ENCODE peak calls at places on chromosomes 13 and 19, in ten cellular contexts. One of them, this sample, is unnamed.

GRCh38 chr13:98752942-98753290 is 444 bp upstream of the SLC15A1 start:
- DNase-seq in left lung: no peak
- DNase-seq in H9: no peak
- DNase-seq in ovary: no peak
- DNase-seq in RWPE2: no peak
- DNase-seq in CD8-positive, alpha-beta T cell: no peak
- DNase-seq in thoracic aorta: no peak
- DNase-seq in foreskin keratinocyte: no peak
- DNase-seq in GM23338: no peak
- DNase-seq in H1: no peak
- DNase-seq in this sample: no peak

GRCh38 chr19:24029941-24030636 is 56.9 kb upstream of the ZNF254 start:
- DNase-seq in left lung: no peak
- DNase-seq in H9: peak; percentile 33
- DNase-seq in ovary: no peak
- DNase-seq in RWPE2: no peak
- DNase-seq in CD8-positive, alpha-beta T cell: no peak
- DNase-seq in thoracic aorta: no peak
- DNase-seq in foreskin keratinocyte: no peak
- DNase-seq in GM23338: peak; percentile 66
- DNase-seq in H1: no peak
- DNase-seq in this sample: no peak

GRCh38 chr13:35804901-35805300 is 326.3 kb downstream of the DCLK1 start:
- DNase-seq in left lung: no peak
- DNase-seq in H9: no peak
- DNase-seq in ovary: no peak
- DNase-seq in RWPE2: no peak
- DNase-seq in CD8-positive, alpha-beta T cell: no peak
- DNase-seq in thoracic aorta: no peak
- DNase-seq in foreskin keratinocyte: no peak
- DNase-seq in GM23338: no peak
- DNase-seq in H1: no peak
- DNase-seq in this sample: no peak

GRCh38 chr19:39845621-39846175 is 481 bp downstream of the FBL start:
- DNase-seq in left lung: no peak
- DNase-seq in H9: no peak
- DNase-seq in ovary: peak; percentile 48
- DNase-seq in RWPE2: peak; percentile 43
- DNase-seq in CD8-positive, alpha-beta T cell: no peak
- DNase-seq in thoracic aorta: no peak
- DNase-seq in foreskin keratinocyte: no peak
- DNase-seq in GM23338: peak; percentile 62
- DNase-seq in H1: no peak
- DNase-seq in this sample: no peak

GRCh38 chr19:31351212-31352193 is 2.3 kb upstream of the TSHZ3 start:
- DNase-seq in left lung: peak; percentile 82
- DNase-seq in H9: no peak
- DNase-seq in ovary: peak; percentile 79
- DNase-seq in RWPE2: no peak
- DNase-seq in CD8-positive, alpha-beta T cell: no peak
- DNase-seq in thoracic aorta: no peak
- DNase-seq in foreskin keratinocyte: peak; percentile 63
- DNase-seq in GM23338: peak; percentile 62
- DNase-seq in H1: peak; percentile 66
- DNase-seq in this sample: no peak

GRCh38 chr19:42122691-42123607 is 9.3 kb downstream of the POU2F2 start:
- DNase-seq in left lung: no peak
- DNase-seq in H9: no peak
- DNase-seq in ovary: no peak
- DNase-seq in RWPE2: no peak
- DNase-seq in CD8-positive, alpha-beta T cell: no peak
- DNase-seq in thoracic aorta: no peak
- DNase-seq in foreskin keratinocyte: no peak
- DNase-seq in GM23338: no peak
- DNase-seq in H1: no peak
- DNase-seq in this sample: no peak

GRCh38 chr19:55646889-55647731 is 902 bp upstream of the CCDC106 start:
- DNase-seq in left lung: peak; percentile 29
- DNase-seq in H9: no peak
- DNase-seq in ovary: no peak
- DNase-seq in RWPE2: no peak
- DNase-seq in CD8-positive, alpha-beta T cell: no peak
- DNase-seq in thoracic aorta: no peak
- DNase-seq in foreskin keratinocyte: no peak
- DNase-seq in GM23338: no peak
- DNase-seq in H1: no peak
- DNase-seq in this sample: no peak

GRCh38 chr13:56356690-56357089 is 784.0 kb upstream of the PRR20A start:
- DNase-seq in left lung: no peak
- DNase-seq in H9: no peak
- DNase-seq in ovary: no peak
- DNase-seq in RWPE2: no peak
- DNase-seq in CD8-positive, alpha-beta T cell: no peak
- DNase-seq in thoracic aorta: no peak
- DNase-seq in foreskin keratinocyte: no peak
- DNase-seq in GM23338: no peak
- DNase-seq in H1: no peak
- DNase-seq in this sample: no peak

GRCh38 chr13:35923347-35923746 is 207.8 kb downstream of the DCLK1 start:
- DNase-seq in left lung: no peak
- DNase-seq in H9: no peak
- DNase-seq in ovary: no peak
- DNase-seq in RWPE2: no peak
- DNase-seq in CD8-positive, alpha-beta T cell: no peak
- DNase-seq in thoracic aorta: no peak
- DNase-seq in foreskin keratinocyte: peak; percentile 14
- DNase-seq in GM23338: no peak
- DNase-seq in H1: no peak
- DNase-seq in this sample: no peak

DNA sequence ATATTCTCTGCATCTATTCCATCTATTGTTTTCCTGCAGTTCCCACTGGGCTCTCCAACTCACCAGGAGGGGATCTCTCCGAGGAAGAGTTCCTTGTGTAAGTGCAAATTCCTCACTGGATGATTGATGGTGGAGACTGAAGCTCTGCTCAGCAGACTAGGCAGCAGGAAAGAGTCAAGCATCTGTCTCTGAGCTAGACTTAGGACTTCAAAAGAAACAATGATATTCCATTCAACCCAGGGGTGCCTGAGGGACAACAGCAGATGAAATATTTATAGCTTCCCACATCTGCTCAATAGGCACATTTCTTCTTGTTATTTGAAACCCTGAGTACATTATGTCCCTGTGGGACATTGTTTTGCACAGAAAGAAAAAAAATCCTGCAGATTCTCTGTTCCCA is at the start of the genes OR7A5 and OR7C1:
- DNase-seq in left lung: no peak
- DNase-seq in H9: no peak
- DNase-seq in ovary: no peak
- DNase-seq in RWPE2: no peak
- DNase-seq in CD8-positive, alpha-beta T cell: no peak
- DNase-seq in thoracic aorta: no peak
- DNase-seq in foreskin keratinocyte: no peak
- DNase-seq in GM23338: peak; percentile 33
- DNase-seq in H1: no peak
- DNase-seq in this sample: no peak
- H3K27ac ChIP-seq in left lung: peak within 1 kb of the TSS; percentile 19
- H3K27ac ChIP-seq in H9: no peak within 1 kb of the TSS
- H3K27ac ChIP-seq in ovary: no peak within 1 kb of the TSS
- H3K27ac ChIP-seq in RWPE2: no peak within 1 kb of the TSS
- H3K27ac ChIP-seq in CD8-positive, alpha-beta T cell: no peak within 1 kb of the TSS
- H3K27ac ChIP-seq in thoracic aorta: no peak within 1 kb of the TSS
- H3K27ac ChIP-seq in foreskin keratinocyte: no peak within 1 kb of the TSS
- H3K27ac ChIP-seq in GM23338: no peak within 1 kb of the TSS
- H3K27ac ChIP-seq in H1: no peak within 1 kb of the TSS
- H3K27ac ChIP-seq in this sample: no peak within 1 kb of the TSS

DNA sequence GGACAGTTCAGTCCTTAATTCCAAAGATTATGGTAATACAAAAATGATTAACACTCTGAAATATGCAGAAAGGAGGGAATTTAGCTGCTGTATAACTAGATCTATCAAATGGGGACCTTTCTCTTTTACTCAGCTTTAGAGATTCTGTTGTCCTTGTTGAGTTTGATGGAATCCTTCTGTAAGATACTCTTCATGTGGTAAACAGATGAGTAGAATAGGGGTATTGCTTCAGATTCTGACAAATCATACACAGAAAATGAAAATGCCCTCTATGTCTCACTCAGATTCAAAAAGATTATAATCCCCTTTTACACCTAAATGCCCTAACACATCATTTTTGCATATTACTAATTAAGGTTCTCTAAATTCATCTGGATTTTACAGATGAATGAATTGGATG is 50.7 kb downstream of the ARHGAP35 start:
- DNase-seq in left lung: no peak
- DNase-seq in H9: no peak
- DNase-seq in ovary: no peak
- DNase-seq in RWPE2: no peak
- DNase-seq in CD8-positive, alpha-beta T cell: no peak
- DNase-seq in thoracic aorta: no peak
- DNase-seq in foreskin keratinocyte: no peak
- DNase-seq in GM23338: no peak
- DNase-seq in H1: no peak
- DNase-seq in this sample: no peak
- H3K4me1 ChIP-seq in left lung: peaks cover 23% of the 10 kb centered on the region
- H3K4me1 ChIP-seq in H9: peaks cover 5% of the 10 kb centered on the region
- H3K4me1 ChIP-seq in ovary: peaks cover 6% of the 10 kb centered on the region
- H3K4me1 ChIP-seq in RWPE2: peaks cover 27% of the 10 kb centered on the region
- H3K4me1 ChIP-seq in CD8-positive, alpha-beta T cell: peaks cover 11% of the 10 kb centered on the region
- H3K4me1 ChIP-seq in thoracic aorta: peaks cover 69% of the 10 kb centered on the region
- H3K4me1 ChIP-seq in foreskin keratinocyte: peaks cover 10% of the 10 kb centered on the region
- H3K4me1 ChIP-seq in GM23338: peaks cover 29% of the 10 kb centered on the region
- H3K4me1 ChIP-seq in H1: no peaks in the 10 kb centered on the region
- H3K4me1 ChIP-seq in this sample: peaks cover 41% of the 10 kb centered on the region

GRCh38 chr13:26112843-26113242 is 61.0 kb upstream of the SHISA2 start:
- DNase-seq in left lung: no peak
- DNase-seq in H9: no peak
- DNase-seq in ovary: no peak
- DNase-seq in RWPE2: no peak
- DNase-seq in CD8-positive, alpha-beta T cell: no peak
- DNase-seq in thoracic aorta: no peak
- DNase-seq in foreskin keratinocyte: no peak
- DNase-seq in GM23338: peak; percentile 48
- DNase-seq in H1: no peak
- DNase-seq in this sample: no peak
- TF ChIP-seq CTCF in left lung: no peak
- TF ChIP-seq CTCF in H9: peak; percentile 72
- TF ChIP-seq CTCF in ovary: no peak
- TF ChIP-seq CTCF in RWPE2: peak; percentile 30
- TF ChIP-seq CTCF in CD8-positive, alpha-beta T cell: no peak
- TF ChIP-seq CTCF in thoracic aorta: no peak
- TF ChIP-seq CTCF in foreskin keratinocyte: peak; percentile 52
- TF ChIP-seq CTCF in GM23338: peak; percentile 81
- TF ChIP-seq CTCF in H1: peak; percentile 44
- TF ChIP-seq CTCF in this sample: no peak

DNA sequence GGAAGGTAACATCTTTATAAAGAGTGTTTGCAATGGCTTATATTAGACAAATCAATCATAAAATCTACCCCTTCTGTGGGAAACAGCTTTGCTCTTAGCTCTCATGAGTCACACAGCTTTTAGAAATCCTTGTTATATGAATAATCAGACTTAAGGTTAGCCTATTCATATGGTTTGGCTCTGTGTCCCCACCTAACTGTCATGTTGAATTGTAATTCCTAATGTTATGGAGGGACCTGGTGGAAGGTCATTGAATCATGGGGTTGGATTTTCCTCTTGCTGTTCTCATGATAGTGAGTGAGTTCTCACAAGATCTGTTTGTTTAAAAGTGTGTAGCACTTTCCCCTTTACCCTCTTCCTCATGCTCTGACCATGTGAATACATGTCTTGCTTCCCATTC is 704.2 kb upstream of the KLHL1 start:
- DNase-seq in left lung: no peak
- DNase-seq in H9: no peak
- DNase-seq in ovary: no peak
- DNase-seq in RWPE2: no peak
- DNase-seq in CD8-positive, alpha-beta T cell: no peak
- DNase-seq in thoracic aorta: no peak
- DNase-seq in foreskin keratinocyte: no peak
- DNase-seq in GM23338: no peak
- DNase-seq in H1: no peak
- DNase-seq in this sample: no peak
- H3K27ac ChIP-seq in left lung: no peak overlapping the region
- H3K27ac ChIP-seq in H9: no peak overlapping the region
- H3K27ac ChIP-seq in ovary: no peak overlapping the region
- H3K27ac ChIP-seq in RWPE2: no peak overlapping the region
- H3K27ac ChIP-seq in CD8-positive, alpha-beta T cell: no peak overlapping the region
- H3K27ac ChIP-seq in thoracic aorta: no peak overlapping the region
- H3K27ac ChIP-seq in foreskin keratinocyte: no peak overlapping the region
- H3K27ac ChIP-seq in GM23338: no peak overlapping the region
- H3K27ac ChIP-seq in H1: no peak overlapping the region
- H3K27ac ChIP-seq in this sample: no peak overlapping the region

GRCh38 chr19:1855040-1855827 is 7.0 kb upstream of the REXO1 start:
- DNase-seq in left lung: peak; percentile 98
- DNase-seq in H9: peak; percentile 98
- DNase-seq in ovary: peak; percentile 71
- DNase-seq in RWPE2: peak; percentile 86
- DNase-seq in CD8-positive, alpha-beta T cell: peak; percentile 89
- DNase-seq in thoracic aorta: no peak
- DNase-seq in foreskin keratinocyte: peak; percentile 73
- DNase-seq in GM23338: peak; percentile 97
- DNase-seq in H1: peak; percentile 89
- DNase-seq in this sample: peak; percentile 94

GRCh38 chr19:1856698-1857603 is 6.4 kb downstream of the KLF16 start:
- DNase-seq in left lung: peak; percentile 96
- DNase-seq in H9: peak; percentile 85
- DNase-seq in ovary: peak; percentile 85
- DNase-seq in RWPE2: peak; percentile 93
- DNase-seq in CD8-positive, alpha-beta T cell: peak; percentile 66
- DNase-seq in thoracic aorta: peak; percentile 54
- DNase-seq in foreskin keratinocyte: no peak
- DNase-seq in GM23338: peak; percentile 87
- DNase-seq in H1: peak; percentile 76
- DNase-seq in this sample: peak; percentile 92

GRCh38 chr19:1857648-1858326 is 5.6 kb downstream of the KLF16 start:
- DNase-seq in left lung: no peak
- DNase-seq in H9: no peak
- DNase-seq in ovary: no peak
- DNase-seq in RWPE2: no peak
- DNase-seq in CD8-positive, alpha-beta T cell: no peak
- DNase-seq in thoracic aorta: no peak
- DNase-seq in foreskin keratinocyte: no peak
- DNase-seq in GM23338: no peak
- DNase-seq in H1: no peak
- DNase-seq in this sample: peak; percentile 52

GRCh38 chr19:1855828-1856255 is 7.5 kb downstream of the KLF16 start:
- DNase-seq in left lung: no peak
- DNase-seq in H9: no peak
- DNase-seq in ovary: no peak
- DNase-seq in RWPE2: no peak
- DNase-seq in CD8-positive, alpha-beta T cell: no peak
- DNase-seq in thoracic aorta: no peak
- DNase-seq in foreskin keratinocyte: no peak
- DNase-seq in GM23338: no peak
- DNase-seq in H1: no peak
- DNase-seq in this sample: no peak

GRCh38 chr19:1856345-1856697 is 7.1 kb downstream of the KLF16 start:
- DNase-seq in left lung: no peak
- DNase-seq in H9: no peak
- DNase-seq in ovary: no peak
- DNase-seq in RWPE2: no peak
- DNase-seq in CD8-positive, alpha-beta T cell: no peak
- DNase-seq in thoracic aorta: no peak
- DNase-seq in foreskin keratinocyte: no peak
- DNase-seq in GM23338: no peak
- DNase-seq in H1: peak; percentile 53
- DNase-seq in this sample: no peak
- H3K4me1 ChIP-seq in left lung: peaks cover 99% of the 10 kb centered on the region
- H3K4me1 ChIP-seq in H9: peaks cover 7% of the 10 kb centered on the region
- H3K4me1 ChIP-seq in ovary: peaks cover 26% of the 10 kb centered on the region
- H3K4me1 ChIP-seq in RWPE2: peaks cover 40% of the 10 kb centered on the region
- H3K4me1 ChIP-seq in CD8-positive, alpha-beta T cell: peaks cover 95% of the 10 kb centered on the region
- H3K4me1 ChIP-seq in thoracic aorta: peaks cover 61% of the 10 kb centered on the region
- H3K4me1 ChIP-seq in foreskin keratinocyte: peaks cover 28% of the 10 kb centered on the region
- H3K4me1 ChIP-seq in GM23338: peaks cover 61% of the 10 kb centered on the region
- H3K4me1 ChIP-seq in H1: no peaks in the 10 kb centered on the region
- H3K4me1 ChIP-seq in this sample: peaks cover 92% of the 10 kb centered on the region